ENCODE peak calls at places on chromosomes 7 and 10, in ten cellular contexts. G, A, Y, S, X, Z, O, F, V and W are unnamed samples.

GRCh38 chr10:21807162-21807561 is 196.4 kb downstream of the DNAJC1 start:
- DNase-seq in G (no peak), A (no peak), Y (no peak), S (no peak), X (no peak), Z (no peak), O (peak), F (no peak), V (peak), W (no peak)

GRCh38 chr7:111517441-111518037 is 44.8 kb downstream of the IMMP2L start:
- DNase-seq in G (no peak), A (no peak), Y (no peak), S (no peak), X (no peak), Z (peak), O (no peak), F (no peak), V (no peak), W (no peak)

GRCh38 chr10:17217661-17218306 is 10.3 kb upstream of the VIM start:
- DNase-seq in G (no peak), A (no peak), Y (no peak), S (no peak), X (peak), Z (peak), O (no peak), F (no peak), V (no peak), W (no peak)

GRCh38 chr10:24432478-24433416 is 223.8 kb downstream of the KIAA1217 start:
- DNase-seq in G (no peak), A (no peak), Y (no peak), S (no peak), X (peak), Z (peak), O (no peak), F (no peak), V (no peak), W (no peak)

GRCh38 chr7:151843181-151843580 is 33.7 kb downstream of the PRKAG2 start:
- DNase-seq in G (no peak), A (no peak), Y (no peak), S (no peak), X (no peak), Z (peak), O (no peak), F (no peak), V (no peak), W (no peak)

GRCh38 chr10:124287791-124288190 is 130.9 kb downstream of the OAT start:
- DNase-seq in G (peak), A (no peak), Y (no peak), S (no peak), X (no peak), Z (no peak), O (no peak), F (no peak), V (no peak), W (peak)

GRCh38 chr7:121084748-121085336 is 96.3 kb downstream of the CPED1 start:
- DNase-seq in G (no peak), A (no peak), Y (no peak), S (no peak), X (peak), Z (peak), O (no peak), F (no peak), V (no peak), W (no peak)

GRCh38 chr10:77537720-77538373 is 99.8 kb downstream of the KCNMA1 start:
- DNase-seq in G (no peak), A (no peak), Y (no peak), S (no peak), X (no peak), Z (no peak), O (no peak), F (no peak), V (no peak), W (no peak)

GRCh38 chr7:156167987-156168386 is 355.7 kb upstream of the SHH start:
- DNase-seq in G (no peak), A (no peak), Y (no peak), S (no peak), X (no peak), Z (no peak), O (no peak), F (no peak), V (no peak), W (no peak)

GRCh38 chr7:30845426-30846135 is 66.1 kb upstream of the AQP1 start:
- DNase-seq in G (no peak), A (no peak), Y (peak), S (no peak), X (peak), Z (peak), O (no peak), F (no peak), V (no peak), W (no peak)

GRCh38 chr10:10605551-10606081 is 412.1 kb upstream of the CELF2 start:
- DNase-seq in G (peak), A (no peak), Y (peak), S (no peak), X (no peak), Z (peak), O (no peak), F (no peak), V (no peak), W (peak)

GRCh38 chr10:2909921-2910320 is 157.4 kb upstream of the PFKP start:
- DNase-seq in G (no peak), A (no peak), Y (no peak), S (no peak), X (no peak), Z (no peak), O (no peak), F (no peak), V (no peak), W (no peak)

GRCh38 chr10:24465899-24466615 is 257.1 kb downstream of the KIAA1217 start:
- DNase-seq in G (peak), A (no peak), Y (peak), S (no peak), X (peak), Z (peak), O (no peak), F (no peak), V (no peak), W (peak)

GRCh38 chr10:61733358-61733940 is 70.7 kb downstream of the CABCOCO1 start:
- DNase-seq in G (no peak), A (peak), Y (peak), S (no peak), X (peak), Z (peak), O (peak), F (no peak), V (peak), W (no peak)

GRCh38 chr10:133526957-133527588 is at the start of gene CYP2E1:
- DNase-seq in G (no peak), A (no peak), Y (no peak), S (no peak), X (no peak), Z (no peak), O (no peak), F (no peak), V (no peak), W (no peak)

GRCh38 chr10:19592276-19592675 is 224.0 kb upstream of the PLXDC2 start:
- DNase-seq in G (no peak), A (no peak), Y (peak), S (no peak), X (peak), Z (peak), O (no peak), F (no peak), V (no peak), W (no peak)

GRCh38 chr10:124683816-124684215 is 60.4 kb downstream of the FAM53B start:
- DNase-seq in G (peak), A (no peak), Y (no peak), S (no peak), X (no peak), Z (no peak), O (peak), F (no peak), V (no peak), W (no peak)

GRCh38 chr7:106514887-106515286 is 146.1 kb downstream of the CCDC71L start:
- DNase-seq in G (no peak), A (no peak), Y (no peak), S (no peak), X (no peak), Z (peak), O (no peak), F (no peak), V (no peak), W (no peak)

GRCh38 chr10:122981066-122981464 is 864 bp downstream of the PSTK start:
- DNase-seq in G (no peak), A (no peak), Y (peak), S (no peak), X (no peak), Z (peak), O (peak), F (no peak), V (peak), W (no peak)

GRCh38 chr7:130960208-130960988 is 226.4 kb upstream of the KLF14 start:
- DNase-seq in G (no peak), A (no peak), Y (peak), S (no peak), X (peak), Z (peak), O (no peak), F (peak), V (no peak), W (no peak)

GRCh38 chr7:92717982-92718716 is 118.2 kb downstream of the CDK6 start:
- DNase-seq in G (peak), A (no peak), Y (no peak), S (no peak), X (peak), Z (peak), O (peak), F (peak), V (no peak), W (peak)

GRCh38 chr10:131431541-131431940 is 120.0 kb upstream of the TCERG1L start:
- DNase-seq in G (no peak), A (no peak), Y (no peak), S (no peak), X (no peak), Z (no peak), O (peak), F (no peak), V (no peak), W (no peak)

GRCh38 chr7:2734761-2735571 is 47.0 kb downstream of the AMZ1 start:
- DNase-seq in G (peak), A (no peak), Y (no peak), S (no peak), X (no peak), Z (no peak), O (peak), F (no peak), V (no peak), W (peak)

GRCh38 chr7:12862146-12862545 is 174.7 kb downstream of the ARL4A start:
- DNase-seq in G (no peak), A (no peak), Y (no peak), S (no peak), X (no peak), Z (no peak), O (no peak), F (no peak), V (no peak), W (no peak)

GRCh38 chr10:19750972-19751371 is 65.3 kb upstream of the PLXDC2 start:
- DNase-seq in G (no peak), A (no peak), Y (no peak), S (no peak), X (no peak), Z (no peak), O (no peak), F (no peak), V (no peak), W (no peak)

GRCh38 chr10:47423476-47423875 is 39.4 kb upstream of the ZNF488 start:
- DNase-seq in G (no peak), A (no peak), Y (no peak), S (no peak), X (no peak), Z (no peak), O (no peak), F (no peak), V (no peak), W (no peak)

GRCh38 chr7:128174391-128174790 is 66.7 kb upstream of the LEP start:
- DNase-seq in G (no peak), A (no peak), Y (no peak), S (no peak), X (no peak), Z (no peak), O (no peak), F (no peak), V (no peak), W (no peak)

GRCh38 chr10:124534231-124534798 is 72.7 kb downstream of the LHPP start:
- DNase-seq in G (peak), A (no peak), Y (no peak), S (no peak), X (no peak), Z (peak), O (no peak), F (no peak), V (peak), W (no peak)

GRCh38 chr7:20330176-20330796 is 414 bp upstream of the ITGB8 start:
- DNase-seq in G (peak), A (peak), Y (peak), S (no peak), X (peak), Z (peak), O (peak), F (no peak), V (peak), W (peak)

GRCh38 chr7:219581-220150 is 27.3 kb downstream of the FAM20C start:
- DNase-seq in G (no peak), A (no peak), Y (peak), S (no peak), X (no peak), Z (no peak), O (no peak), F (no peak), V (no peak), W (no peak)

GRCh38 chr7:151304856-151305255 is 36.8 kb upstream of the NUB1 start:
- DNase-seq in G (no peak), A (no peak), Y (peak), S (no peak), X (no peak), Z (no peak), O (peak), F (no peak), V (peak), W (no peak)